ENCODE peak calls at places on chromosome 2, in nine cellular contexts. F is foreskin fibroblast, A is transverse colon, J is tibial artery, T is brain microvascular endothelial cell, E is tibial nerve, Q is neural progenitor cell, N is astrocyte of the spinal cord, C is cardiac muscle cell. B is an unnamed sample.

GRCh38 chr2:76808776-76809175 is 713.4 kb downstream of the LRRTM4 start:
- DNase-seq in F (no peak), A (no peak), J (no peak), T (no peak), E (no peak), Q (no peak), N (no peak), C (no peak), B (no peak)

GRCh38 chr2:55460562-55460961 is 40.9 kb upstream of the CCDC88A start:
- DNase-seq in F (peak), A (no peak), J (no peak), T (no peak), E (no peak), Q (no peak), N (no peak), C (no peak), B (no peak)

GRCh38 chr2:131517106-131517831 is 10.4 kb upstream of the CCDC74A start:
- DNase-seq in F (no peak), A (no peak), J (no peak), T (no peak), E (no peak), Q (no peak), N (no peak), C (no peak), B (no peak)

GRCh38 chr2:22628183-22628582 is 756.8 kb upstream of the KLHL29 start:
- DNase-seq in F (no peak), A (no peak), J (peak), T (no peak), E (no peak), Q (no peak), N (no peak), C (peak), B (no peak)

GRCh38 chr2:8609357-8609804 is 72.5 kb upstream of the ID2 start:
- DNase-seq in F (no peak), A (no peak), J (no peak), T (no peak), E (no peak), Q (peak), N (no peak), C (peak), B (no peak)

GRCh38 chr2:189609423-189609816 is 28.8 kb upstream of the SLC40A1 start:
- DNase-seq in F (peak), A (no peak), J (no peak), T (peak), E (no peak), Q (no peak), N (no peak), C (no peak), B (no peak)

GRCh38 chr2:120818441-120818920 is 82.8 kb downstream of the GLI2 start:
- DNase-seq in F (peak), A (peak), J (peak), T (peak), E (no peak), Q (no peak), N (peak), C (no peak), B (peak)

GRCh38 chr2:200406379-200406778 is 99.9 kb downstream of the SPATS2L start:
- DNase-seq in F (no peak), A (no peak), J (no peak), T (no peak), E (no peak), Q (no peak), N (no peak), C (no peak), B (no peak)

GRCh38 chr2:108640731-108641130 is 78.6 kb upstream of the RANBP2 start:
- DNase-seq in F (peak), A (no peak), J (no peak), T (peak), E (no peak), Q (no peak), N (peak), C (no peak), B (peak)

GRCh38 chr2:174662459-174662858 is 64.9 kb upstream of the WIPF1 start:
- DNase-seq in F (peak), A (no peak), J (peak), T (peak), E (no peak), Q (no peak), N (peak), C (no peak), B (peak)

GRCh38 chr2:30465171-30465545 is 18.1 kb downstream of the LCLAT1 start:
- DNase-seq in F (no peak), A (no peak), J (no peak), T (no peak), E (no peak), Q (no peak), N (no peak), C (no peak), B (no peak)

GRCh38 chr2:146804288-146804687 is 1040.5 kb upstream of the ACVR2A start:
- DNase-seq in F (no peak), A (no peak), J (no peak), T (no peak), E (no peak), Q (no peak), N (no peak), C (no peak), B (no peak)

GRCh38 chr2:66070717-66071602 is 364.0 kb upstream of the MEIS1 start:
- DNase-seq in F (no peak), A (no peak), J (no peak), T (no peak), E (no peak), Q (no peak), N (no peak), C (no peak), B (no peak)
- H3K4me3 ChIP-seq in F (no peak), A (no peak), J (no peak), T (no peak), E (no peak), Q (no peak), N (no peak), C (no peak), B (no peak)

DNA sequence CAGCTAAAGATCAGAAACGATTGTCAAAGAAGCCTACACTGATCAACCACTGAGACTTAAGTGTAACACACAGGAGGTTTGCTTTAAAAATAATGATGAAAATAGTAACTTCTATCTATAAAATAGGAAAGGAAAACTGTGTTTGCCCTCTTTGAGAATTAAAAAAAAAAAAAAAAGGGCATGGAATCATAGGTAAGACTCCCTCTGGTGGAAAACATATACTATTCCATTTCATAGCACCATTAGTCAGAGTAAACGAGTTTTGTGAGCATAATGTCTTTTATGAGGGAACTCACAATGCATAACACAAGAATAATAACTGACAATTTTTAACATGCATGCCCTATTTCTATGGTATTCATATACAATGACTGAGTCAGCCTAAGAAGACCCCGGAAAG is 36.3 kb downstream of the SLC35F5 start:
- DNase-seq in F (no peak), A (no peak), J (no peak), T (no peak), E (no peak), Q (peak), N (no peak), C (no peak), B (no peak)
- TF ChIP-seq CTCF in F (peak), A (peak), J (peak), T (peak), E (peak), Q (peak), N (peak), C (peak), B (peak)

DNA sequence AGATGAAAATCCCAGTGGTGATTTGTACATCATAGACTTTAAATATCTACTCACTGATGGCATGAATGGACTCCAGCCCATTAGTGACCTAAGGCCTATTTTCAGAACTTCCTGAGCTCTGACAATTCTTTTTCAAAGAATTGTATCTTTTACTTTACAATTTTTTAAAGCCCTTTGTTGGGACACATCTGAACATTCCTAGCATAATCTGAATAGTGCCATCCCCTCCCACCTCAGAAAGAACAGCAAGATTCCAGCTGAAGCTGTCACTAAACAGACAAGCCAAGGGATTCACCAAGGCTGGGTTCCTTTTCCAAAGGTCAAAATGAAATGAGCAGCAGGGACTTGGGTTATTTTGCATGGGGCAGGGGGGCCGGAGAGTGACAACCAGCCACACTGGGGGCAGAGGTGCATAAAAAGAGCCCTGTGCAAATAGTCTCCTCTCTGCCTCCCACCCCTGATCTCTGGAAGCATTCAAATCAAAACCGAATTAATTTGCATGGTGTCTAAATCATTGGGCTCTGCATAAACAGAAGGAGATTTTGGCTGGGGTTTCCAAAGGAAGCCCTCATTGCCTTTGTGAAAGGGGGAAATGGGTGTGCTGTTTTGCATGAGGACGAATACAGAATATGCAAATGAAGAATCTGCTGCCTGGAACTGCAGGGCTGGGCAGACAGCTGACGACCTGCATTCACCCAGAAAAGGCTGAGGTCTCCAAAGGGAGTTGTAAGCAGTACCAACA is 17.2 kb downstream of the EPHA4 start:
- DNase-seq in F (no peak), A (no peak), J (no peak), T (peak), E (no peak), Q (peak), N (no peak), C (no peak), B (no peak)
- H3K4me3 ChIP-seq in F (no peak), A (no peak), J (no peak), T (no peak), E (no peak), Q (peak), N (no peak), C (no peak), B (no peak)

DNA sequence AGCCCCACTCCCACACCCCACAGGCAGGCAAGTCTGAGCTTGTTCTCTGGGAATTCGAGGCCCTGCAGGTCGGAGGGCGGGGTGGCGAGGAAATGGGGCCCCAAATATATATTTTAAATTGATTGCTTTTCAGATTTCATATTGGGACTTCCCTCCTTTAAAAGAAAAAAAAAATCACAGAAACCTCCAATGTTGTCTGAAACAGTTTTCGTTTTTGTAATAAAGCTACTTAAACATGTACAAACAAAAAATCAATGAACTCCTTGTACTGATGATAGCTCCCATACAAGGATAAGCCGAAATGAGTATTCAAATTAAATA is 21.5 kb downstream of the THNSL2 start:
- DNase-seq in F (no peak), A (no peak), J (no peak), T (no peak), E (no peak), Q (no peak), N (no peak), C (no peak), B (no peak)
- TF ChIP-seq CTCF in F (no peak), A (peak), J (no peak), T (no peak), E (no peak), Q (no peak), N (no peak), C (no peak), B (no peak)

GRCh38 chr2:226796012-226796839 is 3.4 kb downstream of the IRS1 start:
- DNase-seq in F (no peak), A (no peak), J (no peak), T (no peak), E (no peak), Q (no peak), N (no peak), C (no peak), B (no peak)

GRCh38 chr2:226798422-226799210 is 1.0 kb downstream of the IRS1 start:
- DNase-seq in F (no peak), A (peak), J (peak), T (peak), E (no peak), Q (peak), N (peak), C (peak), B (no peak)

GRCh38 chr2:226796840-226797288 is 2.8 kb downstream of the IRS1 start:
- DNase-seq in F (peak), A (peak), J (no peak), T (no peak), E (no peak), Q (no peak), N (peak), C (no peak), B (no peak)

GRCh38 chr2:226797989-226798421 is 1.6 kb downstream of the IRS1 start:
- DNase-seq in F (no peak), A (no peak), J (no peak), T (no peak), E (no peak), Q (no peak), N (no peak), C (no peak), B (no peak)

DNA sequence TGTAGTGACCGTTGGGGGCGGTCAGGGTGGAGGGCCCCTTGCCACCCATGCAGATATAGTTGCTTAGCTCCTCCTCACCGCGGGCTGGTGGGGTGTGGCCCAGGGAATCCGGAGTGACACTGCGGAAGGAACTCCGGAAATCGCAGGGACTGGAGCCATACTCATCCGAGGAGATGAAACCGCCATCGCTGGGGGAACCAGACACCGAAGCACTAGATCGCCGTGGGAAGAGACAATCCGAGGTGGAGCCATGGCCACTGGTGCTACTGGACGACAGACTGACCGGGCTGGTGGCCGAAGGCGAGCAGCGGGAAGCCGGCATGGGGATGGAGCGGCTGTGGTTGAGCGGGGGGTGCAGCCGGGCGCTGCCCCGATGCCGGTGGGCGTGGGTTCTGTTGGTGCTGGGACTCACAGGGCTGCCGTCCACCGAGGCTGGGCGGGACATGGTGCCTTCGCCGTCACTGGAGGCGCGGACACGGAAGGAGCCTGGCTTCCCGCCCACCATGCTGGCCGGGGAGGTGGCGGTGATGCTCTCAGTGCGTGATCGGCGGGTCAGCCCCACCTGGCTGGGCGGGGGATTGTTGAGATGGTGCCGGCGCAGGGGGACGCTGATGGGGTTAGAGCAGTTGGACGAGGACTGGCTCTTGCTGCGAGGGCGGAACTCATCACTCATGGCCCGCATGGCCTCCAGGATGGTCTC is 2.2 kb downstream of the IRS1 start:
- DNase-seq in F (peak), A (peak), J (no peak), T (no peak), E (no peak), Q (no peak), N (peak), C (no peak), B (no peak)
- H3K4me3 ChIP-seq in F (peak), A (peak), J (peak), T (peak), E (no peak), Q (no peak), N (peak), C (peak), B (peak)

GRCh38 chr2:219206442-219207253 is at the start of gene ZFAND2B:
- DNase-seq in F (peak), A (peak), J (peak), T (peak), E (peak), Q (peak), N (peak), C (peak), B (peak)
- TF ChIP-seq CTCF in F (peak), A (peak), J (peak), T (peak), E (no peak), Q (no peak), N (no peak), C (no peak), B (no peak)